ENCODE peak calls at places on chromosomes 5 and 9, in eight cellular contexts. One of them, this sample, is unnamed.
A peak's percentile ranks its signal among the peaks of the same experiment; 100 is the strongest.

GRCh38 chr5:56025303-56025885 is 30.6 kb upstream of the IL6ST start:
- DNase-seq in IMR-90: peak; percentile 21
- DNase-seq in PC-3: peak; percentile 2
- DNase-seq in GM23248: peak; percentile 41
- DNase-seq in HCT116: no peak
- DNase-seq in H9: no peak
- DNase-seq in SK-N-SH: no peak
- DNase-seq in endothelial cell of umbilical vein: no peak
- DNase-seq in this sample: no peak

GRCh38 chr5:169850407-169850806 is 129.9 kb downstream of the INSYN2B start:
- DNase-seq in IMR-90: no peak
- DNase-seq in PC-3: no peak
- DNase-seq in GM23248: no peak
- DNase-seq in HCT116: no peak
- DNase-seq in H9: no peak
- DNase-seq in SK-N-SH: no peak
- DNase-seq in endothelial cell of umbilical vein: no peak
- DNase-seq in this sample: no peak

GRCh38 chr5:944992-945685 is 52.5 kb downstream of the TRIP13 start:
- DNase-seq in IMR-90: no peak
- DNase-seq in PC-3: no peak
- DNase-seq in GM23248: no peak
- DNase-seq in HCT116: no peak
- DNase-seq in H9: no peak
- DNase-seq in SK-N-SH: no peak
- DNase-seq in endothelial cell of umbilical vein: no peak
- DNase-seq in this sample: no peak

GRCh38 chr9:136607334-136607919 is 55.3 kb upstream of the EGFL7 start:
- DNase-seq in IMR-90: no peak
- DNase-seq in PC-3: no peak
- DNase-seq in GM23248: no peak
- DNase-seq in HCT116: no peak
- DNase-seq in H9: no peak
- DNase-seq in SK-N-SH: no peak
- DNase-seq in endothelial cell of umbilical vein: no peak
- DNase-seq in this sample: no peak

GRCh38 chr9:126112135-126112720 is 214.4 kb upstream of the MVB12B start:
- DNase-seq in IMR-90: no peak
- DNase-seq in PC-3: no peak
- DNase-seq in GM23248: no peak
- DNase-seq in HCT116: no peak
- DNase-seq in H9: peak; percentile 26
- DNase-seq in SK-N-SH: no peak
- DNase-seq in endothelial cell of umbilical vein: no peak
- DNase-seq in this sample: no peak

GRCh38 chr9:2849943-2850342 is 6.0 kb upstream of the PUM3 start:
- DNase-seq in IMR-90: no peak
- DNase-seq in PC-3: no peak
- DNase-seq in GM23248: no peak
- DNase-seq in HCT116: no peak
- DNase-seq in H9: no peak
- DNase-seq in SK-N-SH: no peak
- DNase-seq in endothelial cell of umbilical vein: no peak
- DNase-seq in this sample: no peak

GRCh38 chr5:157342822-157343402 is 77.0 kb downstream of the CYFIP2 start:
- DNase-seq in IMR-90: no peak
- DNase-seq in PC-3: peak; percentile 70
- DNase-seq in GM23248: peak; percentile 65
- DNase-seq in HCT116: peak; percentile 23
- DNase-seq in H9: peak; percentile 63
- DNase-seq in SK-N-SH: peak; percentile 62
- DNase-seq in endothelial cell of umbilical vein: peak; percentile 28
- DNase-seq in this sample: peak; percentile 6

GRCh38 chr9:35398651-35399335 is 91.1 kb upstream of the RUSC2 start:
- DNase-seq in IMR-90: no peak
- DNase-seq in PC-3: no peak
- DNase-seq in GM23248: no peak
- DNase-seq in HCT116: no peak
- DNase-seq in H9: no peak
- DNase-seq in SK-N-SH: no peak
- DNase-seq in endothelial cell of umbilical vein: no peak
- DNase-seq in this sample: no peak

GRCh38 chr9:81213456-81213855 is 475.9 kb downstream of the TLE1 start:
- DNase-seq in IMR-90: no peak
- DNase-seq in PC-3: no peak
- DNase-seq in GM23248: no peak
- DNase-seq in HCT116: no peak
- DNase-seq in H9: no peak
- DNase-seq in SK-N-SH: no peak
- DNase-seq in endothelial cell of umbilical vein: no peak
- DNase-seq in this sample: no peak

GRCh38 chr9:16985559-16986348 is 115.3 kb upstream of the BNC2 start:
- DNase-seq in IMR-90: peak; percentile 93
- DNase-seq in PC-3: peak; percentile 25
- DNase-seq in GM23248: peak; percentile 90
- DNase-seq in HCT116: no peak
- DNase-seq in H9: no peak
- DNase-seq in SK-N-SH: no peak
- DNase-seq in endothelial cell of umbilical vein: peak; percentile 48
- DNase-seq in this sample: no peak

GRCh38 chr5:42531611-42532010 is 108.4 kb downstream of the GHR start:
- DNase-seq in IMR-90: no peak
- DNase-seq in PC-3: peak; percentile 65
- DNase-seq in GM23248: peak; percentile 67
- DNase-seq in HCT116: no peak
- DNase-seq in H9: no peak
- DNase-seq in SK-N-SH: no peak
- DNase-seq in endothelial cell of umbilical vein: no peak
- DNase-seq in this sample: peak; percentile 78

GRCh38 chr5:43874772-43875171 is 271.8 kb downstream of the NNT start:
- DNase-seq in IMR-90: peak; percentile 52
- DNase-seq in PC-3: peak; percentile 6
- DNase-seq in GM23248: peak; percentile 73
- DNase-seq in HCT116: no peak
- DNase-seq in H9: no peak
- DNase-seq in SK-N-SH: no peak
- DNase-seq in endothelial cell of umbilical vein: no peak
- DNase-seq in this sample: no peak

GRCh38 chr5:172559004-172559932 is 81.8 kb upstream of the NEURL1B start:
- DNase-seq in IMR-90: peak; percentile 89
- DNase-seq in PC-3: peak; percentile 80
- DNase-seq in GM23248: peak; percentile 90
- DNase-seq in HCT116: peak; percentile 6
- DNase-seq in H9: no peak
- DNase-seq in SK-N-SH: no peak
- DNase-seq in endothelial cell of umbilical vein: no peak
- DNase-seq in this sample: peak; percentile 98

DNA sequence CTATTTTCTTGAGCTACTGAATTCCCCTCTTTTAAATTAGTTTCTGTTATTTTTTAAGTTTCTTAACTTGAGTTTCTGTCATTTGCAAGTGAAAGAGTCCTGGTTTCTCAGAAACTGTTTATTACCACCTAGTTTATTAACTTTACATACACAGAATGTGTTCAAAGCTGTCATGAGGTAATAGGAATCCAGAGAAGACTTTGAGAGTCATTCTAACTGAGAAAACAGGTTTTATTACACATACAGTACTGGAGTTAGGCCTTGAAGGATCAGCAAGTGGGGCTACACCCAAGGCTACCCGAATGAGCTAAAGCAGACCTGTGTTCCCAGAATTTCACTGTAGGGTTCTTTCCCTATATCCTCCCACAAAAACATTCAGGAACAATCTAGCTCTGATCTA is 33.1 kb downstream of the FAM114A2 start:
- DNase-seq in IMR-90: no peak
- DNase-seq in PC-3: no peak
- DNase-seq in GM23248: no peak
- DNase-seq in HCT116: no peak
- DNase-seq in H9: no peak
- DNase-seq in SK-N-SH: no peak
- DNase-seq in endothelial cell of umbilical vein: no peak
- DNase-seq in this sample: no peak
- H2AFZ ChIP-seq in IMR-90: no peak overlapping the region
- H2AFZ ChIP-seq in PC-3: no peak overlapping the region
- H2AFZ ChIP-seq in GM23248: no peak overlapping the region
- H2AFZ ChIP-seq in HCT116: no peak overlapping the region
- H2AFZ ChIP-seq in H9: no peak overlapping the region
- H2AFZ ChIP-seq in SK-N-SH: no peak overlapping the region
- H2AFZ ChIP-seq in endothelial cell of umbilical vein: no peak overlapping the region
- H2AFZ ChIP-seq in this sample: no peak overlapping the region

DNA sequence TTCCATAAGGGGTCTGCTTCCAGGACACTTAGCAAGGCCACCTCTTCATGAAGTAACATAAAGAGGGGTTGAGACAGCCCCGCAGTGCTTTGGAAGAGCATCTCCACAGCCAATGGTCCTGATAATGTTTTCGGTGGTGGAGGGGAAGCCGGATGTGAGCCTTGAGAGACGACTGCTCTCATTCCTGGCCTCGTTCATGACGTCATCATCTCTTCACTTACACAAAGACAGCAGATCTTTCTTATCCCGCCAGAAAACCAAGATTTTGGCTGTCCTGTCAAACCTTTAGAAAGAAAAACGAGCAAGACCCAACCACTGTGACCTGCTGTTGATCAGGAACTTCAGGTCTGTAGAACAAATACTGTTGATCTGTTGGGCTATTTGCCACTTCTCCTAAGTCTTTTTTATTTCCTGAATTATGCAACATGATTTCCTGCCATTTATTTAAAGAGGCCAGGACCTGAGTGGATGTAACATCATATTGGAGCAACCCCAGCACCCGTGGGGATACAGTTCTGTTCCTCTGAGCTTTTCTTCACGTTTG is 89.0 kb upstream of the IRX2 start:
- DNase-seq in IMR-90: no peak
- DNase-seq in PC-3: no peak
- DNase-seq in GM23248: no peak
- DNase-seq in HCT116: no peak
- DNase-seq in H9: no peak
- DNase-seq in SK-N-SH: no peak
- DNase-seq in endothelial cell of umbilical vein: no peak
- DNase-seq in this sample: no peak
- H3K27ac ChIP-seq in IMR-90: no peak overlapping the region
- H3K27ac ChIP-seq in PC-3: no peak overlapping the region
- H3K27ac ChIP-seq in GM23248: no peak overlapping the region
- H3K27ac ChIP-seq in HCT116: no peak overlapping the region
- H3K27ac ChIP-seq in H9: no peak overlapping the region
- H3K27ac ChIP-seq in SK-N-SH: no peak overlapping the region
- H3K27ac ChIP-seq in endothelial cell of umbilical vein: no peak overlapping the region
- H3K27ac ChIP-seq in this sample: no peak overlapping the region

DNA sequence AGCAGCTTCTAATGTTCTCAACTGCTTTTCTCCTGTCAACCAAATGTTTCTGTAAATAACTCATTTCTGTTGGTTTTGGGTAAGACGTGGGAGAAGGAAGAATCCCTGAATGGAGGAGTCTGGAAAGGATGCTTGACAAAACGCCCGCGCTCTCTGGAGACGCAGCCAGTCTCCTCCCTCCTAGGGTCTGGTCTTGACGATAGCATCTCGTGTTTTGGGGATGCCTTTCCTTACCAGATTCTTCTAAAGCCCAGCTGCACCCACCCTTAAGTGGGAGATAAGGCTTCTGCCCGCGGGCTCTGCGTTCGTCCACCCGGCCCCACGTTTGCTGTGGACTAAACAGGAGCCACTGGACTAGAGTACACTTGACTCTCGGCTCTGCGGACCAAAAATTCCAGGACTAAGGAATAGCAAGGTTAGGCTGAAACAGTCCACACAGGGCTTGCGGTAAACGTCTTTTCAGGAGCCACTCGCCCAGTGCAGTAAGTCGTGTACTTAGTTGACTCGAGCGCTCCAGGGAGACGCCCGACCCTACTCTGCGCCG is 491 bp upstream of the CTSL start:
- DNase-seq in IMR-90: peak; percentile 23
- DNase-seq in PC-3: no peak
- DNase-seq in GM23248: peak; percentile 67
- DNase-seq in HCT116: no peak
- DNase-seq in H9: peak; percentile 58
- DNase-seq in SK-N-SH: no peak
- DNase-seq in endothelial cell of umbilical vein: no peak
- DNase-seq in this sample: no peak
- H3K9ac ChIP-seq in IMR-90: no peak overlapping the region
- H3K9ac ChIP-seq in PC-3: peak overlapping the region; percentile 87
- H3K9ac ChIP-seq in GM23248: peak overlapping the region; percentile 91
- H3K9ac ChIP-seq in HCT116: peak overlapping the region; percentile 72
- H3K9ac ChIP-seq in H9: peak overlapping the region; percentile 6
- H3K9ac ChIP-seq in SK-N-SH: peak overlapping the region; percentile 80
- H3K9ac ChIP-seq in endothelial cell of umbilical vein: peak overlapping the region; percentile 91
- H3K9ac ChIP-seq in this sample: no peak overlapping the region

GRCh38 chr5:90550963-90551362 is 7.6 kb upstream of the ADGRV1 start:
- DNase-seq in IMR-90: no peak
- DNase-seq in PC-3: no peak
- DNase-seq in GM23248: no peak
- DNase-seq in HCT116: no peak
- DNase-seq in H9: no peak
- DNase-seq in SK-N-SH: no peak
- DNase-seq in endothelial cell of umbilical vein: no peak
- DNase-seq in this sample: no peak

GRCh38 chr5:90548069-90548593 is 10.5 kb upstream of the ADGRV1 start:
- DNase-seq in IMR-90: no peak
- DNase-seq in PC-3: peak; percentile 98
- DNase-seq in GM23248: no peak
- DNase-seq in HCT116: peak; percentile 42
- DNase-seq in H9: no peak
- DNase-seq in SK-N-SH: no peak
- DNase-seq in endothelial cell of umbilical vein: no peak
- DNase-seq in this sample: no peak

GRCh38 chr5:90547072-90547536 is 11.5 kb upstream of the ADGRV1 start:
- DNase-seq in IMR-90: no peak
- DNase-seq in PC-3: peak; percentile 61
- DNase-seq in GM23248: no peak
- DNase-seq in HCT116: no peak
- DNase-seq in H9: no peak
- DNase-seq in SK-N-SH: no peak
- DNase-seq in endothelial cell of umbilical vein: no peak
- DNase-seq in this sample: no peak

GRCh38 chr5:90549729-90550275 is 8.8 kb upstream of the ADGRV1 start:
- DNase-seq in IMR-90: no peak
- DNase-seq in PC-3: no peak
- DNase-seq in GM23248: no peak
- DNase-seq in HCT116: no peak
- DNase-seq in H9: no peak
- DNase-seq in SK-N-SH: no peak
- DNase-seq in endothelial cell of umbilical vein: no peak
- DNase-seq in this sample: no peak

GRCh38 chr5:90549223-90549622 is 9.4 kb upstream of the ADGRV1 start:
- DNase-seq in IMR-90: no peak
- DNase-seq in PC-3: no peak
- DNase-seq in GM23248: no peak
- DNase-seq in HCT116: no peak
- DNase-seq in H9: no peak
- DNase-seq in SK-N-SH: no peak
- DNase-seq in endothelial cell of umbilical vein: no peak
- DNase-seq in this sample: no peak
- H2AFZ ChIP-seq in IMR-90: no peak overlapping the region
- H2AFZ ChIP-seq in PC-3: no peak overlapping the region
- H2AFZ ChIP-seq in GM23248: no peak overlapping the region
- H2AFZ ChIP-seq in HCT116: peak overlapping the region; percentile 95
- H2AFZ ChIP-seq in H9: no peak overlapping the region
- H2AFZ ChIP-seq in SK-N-SH: no peak overlapping the region
- H2AFZ ChIP-seq in endothelial cell of umbilical vein: no peak overlapping the region
- H2AFZ ChIP-seq in this sample: no peak overlapping the region

DNA sequence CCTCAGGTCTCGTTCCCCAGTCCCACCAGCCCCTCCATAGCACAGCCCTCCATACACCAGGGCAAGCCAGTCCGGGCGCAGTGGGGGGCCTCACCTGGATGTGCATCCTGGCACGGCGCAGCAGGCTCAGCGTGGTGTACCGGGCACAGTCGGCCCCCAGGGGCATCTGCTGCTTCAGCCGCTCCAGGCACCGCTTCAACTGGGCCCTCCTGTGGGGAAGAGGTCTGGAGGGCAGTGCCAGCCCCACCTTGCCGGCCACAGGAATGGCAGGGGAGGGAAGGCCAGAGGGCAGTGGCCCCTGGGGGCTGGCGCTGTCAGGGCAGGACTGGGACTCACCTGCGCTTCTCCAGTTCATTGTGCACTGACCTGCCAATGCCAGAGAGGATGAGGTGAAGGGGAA is 1.4 kb downstream of the MXD3 start:
- DNase-seq in IMR-90: no peak
- DNase-seq in PC-3: no peak
- DNase-seq in GM23248: no peak
- DNase-seq in HCT116: no peak
- DNase-seq in H9: no peak
- DNase-seq in SK-N-SH: no peak
- DNase-seq in endothelial cell of umbilical vein: no peak
- DNase-seq in this sample: no peak
- H3K27ac ChIP-seq in IMR-90: no peak overlapping the region
- H3K27ac ChIP-seq in PC-3: no peak overlapping the region
- H3K27ac ChIP-seq in GM23248: no peak overlapping the region
- H3K27ac ChIP-seq in HCT116: peak overlapping the region; percentile 34
- H3K27ac ChIP-seq in H9: no peak overlapping the region
- H3K27ac ChIP-seq in SK-N-SH: no peak overlapping the region
- H3K27ac ChIP-seq in endothelial cell of umbilical vein: no peak overlapping the region
- H3K27ac ChIP-seq in this sample: no peak overlapping the region